ENCODE peak calls at places on chromosomes 3 and 15, in seven cellular contexts. K is ovary; J is tibial artery; U is CD8-positive, alpha-beta T cell; V is H9; S is keratinocyte; P is neural progenitor cell. X is an unnamed sample.

GRCh38 chr3:182818296-182818978 is 25.1 kb downstream of the ATP11B start:
- DNase-seq in K (no peak), J (no peak), U (no peak), V (no peak), S (no peak), P (no peak), X (no peak)

GRCh38 chr15:66503780-66504562 is 684 bp downstream of the RPL4 start:
- DNase-seq in K (no peak), J (no peak), U (no peak), V (no peak), S (no peak), P (no peak), X (no peak)

GRCh38 chr15:50058231-50058630 is 60.8 kb downstream of the ATP8B4 start:
- DNase-seq in K (no peak), J (no peak), U (no peak), V (no peak), S (no peak), P (no peak), X (no peak)

GRCh38 chr3:172258616-172259015 is 189.6 kb downstream of the GHSR start:
- DNase-seq in K (no peak), J (no peak), U (no peak), V (no peak), S (no peak), P (peak), X (no peak)

GRCh38 chr15:51726302-51727073 is 11.0 kb downstream of the LYSMD2 start:
- DNase-seq in K (peak), J (peak), U (peak), V (peak), S (peak), P (peak), X (no peak)

GRCh38 chr15:67303490-67304363 is 49.1 kb downstream of the IQCH start:
- DNase-seq in K (peak), J (no peak), U (no peak), V (no peak), S (no peak), P (peak), X (no peak)

GRCh38 chr3:192904632-192905289 is 12.9 kb downstream of the MB21D2 start:
- DNase-seq in K (no peak), J (no peak), U (no peak), V (no peak), S (no peak), P (no peak), X (no peak)

GRCh38 chr3:125110876-125111480 is 55.2 kb upstream of the HEG1 start:
- DNase-seq in K (no peak), J (no peak), U (no peak), V (no peak), S (no peak), P (no peak), X (no peak)

GRCh38 chr15:59372352-59373211 is at the start of gene MYO1E:
- DNase-seq in K (peak), J (peak), U (peak), V (peak), S (no peak), P (peak), X (no peak)

GRCh38 chr3:57691411-57692133 is 1.3 kb downstream of the DENND6A start:
- DNase-seq in K (peak), J (no peak), U (no peak), V (no peak), S (no peak), P (no peak), X (no peak)

GRCh38 chr3:174232658-174233429 is 626.3 kb upstream of the NAALADL2 start:
- DNase-seq in K (no peak), J (no peak), U (no peak), V (peak), S (no peak), P (no peak), X (no peak)

GRCh38 chr15:36177590-36178281 is 401.7 kb upstream of the CDIN1 start:
- DNase-seq in K (no peak), J (no peak), U (no peak), V (no peak), S (no peak), P (no peak), X (no peak)

GRCh38 chr15:82184776-82185175 is 77.8 kb downstream of the EFL1 start:
- DNase-seq in K (no peak), J (no peak), U (no peak), V (no peak), S (no peak), P (no peak), X (no peak)

GRCh38 chr3:195774917-195775316 is 36.8 kb downstream of the MUC4 start:
- DNase-seq in K (peak), J (no peak), U (no peak), V (peak), S (no peak), P (peak), X (no peak)

GRCh38 chr15:99732711-99733267 is 448 bp downstream of the LYSMD4 start:
- DNase-seq in K (peak), J (peak), U (no peak), V (no peak), S (no peak), P (peak), X (no peak)
- TF ChIP-seq CTCF in K (no peak), J (no peak), U (no peak), V (no peak), S (no peak), P (no peak), X (no peak)

DNA sequence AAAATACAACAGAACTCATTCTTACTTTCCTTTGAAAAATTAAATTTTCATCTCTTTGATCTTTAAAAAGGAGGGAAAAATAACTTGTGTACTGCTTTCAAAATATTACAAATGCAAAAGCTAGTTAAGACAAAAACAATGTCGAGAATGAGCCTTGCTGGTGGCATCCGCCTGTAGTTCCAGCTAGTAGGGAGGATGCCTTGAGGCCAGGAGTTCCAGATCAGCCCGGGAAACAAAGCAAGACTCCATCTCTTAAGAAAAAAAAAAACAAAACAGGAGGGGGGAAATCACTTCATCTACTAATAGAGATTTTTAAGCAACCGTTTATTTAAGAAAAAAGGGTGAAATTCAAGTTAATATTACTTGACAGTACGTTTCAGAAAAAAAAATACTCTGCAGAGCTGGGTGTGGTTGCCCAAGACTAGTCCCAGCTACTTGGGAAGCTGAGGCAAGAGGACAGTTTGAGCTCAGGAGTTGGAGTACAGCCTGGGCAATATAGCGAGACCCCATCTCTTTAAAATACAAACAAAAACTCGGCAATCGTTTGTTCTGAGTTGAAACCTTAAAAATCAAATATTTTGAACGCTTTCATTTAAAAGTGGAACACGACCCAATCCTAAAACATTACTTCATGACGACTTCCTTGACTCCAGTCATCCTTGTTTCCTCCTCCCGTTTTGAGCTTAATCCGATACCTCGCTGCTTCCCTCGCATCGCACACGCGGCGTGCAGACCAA is 1.2 kb downstream of the KPNA1 start:
- DNase-seq in K (no peak), J (no peak), U (no peak), V (no peak), S (no peak), P (peak), X (no peak)
- TF ChIP-seq CTCF in K (no peak), J (no peak), U (no peak), V (no peak), S (no peak), P (no peak), X (no peak)

GRCh38 chr3:30893678-30894325 is 659 bp downstream of the GADL1 start:
- DNase-seq in K (no peak), J (no peak), U (no peak), V (no peak), S (no peak), P (no peak), X (no peak)

GRCh38 chr3:30895329-30895728 is 868 bp upstream of the GADL1 start:
- DNase-seq in K (no peak), J (no peak), U (no peak), V (no peak), S (no peak), P (peak), X (no peak)

GRCh38 chr3:30890907-30891306 is 3.6 kb downstream of the GADL1 start:
- DNase-seq in K (no peak), J (no peak), U (no peak), V (no peak), S (no peak), P (no peak), X (no peak)

DNA sequence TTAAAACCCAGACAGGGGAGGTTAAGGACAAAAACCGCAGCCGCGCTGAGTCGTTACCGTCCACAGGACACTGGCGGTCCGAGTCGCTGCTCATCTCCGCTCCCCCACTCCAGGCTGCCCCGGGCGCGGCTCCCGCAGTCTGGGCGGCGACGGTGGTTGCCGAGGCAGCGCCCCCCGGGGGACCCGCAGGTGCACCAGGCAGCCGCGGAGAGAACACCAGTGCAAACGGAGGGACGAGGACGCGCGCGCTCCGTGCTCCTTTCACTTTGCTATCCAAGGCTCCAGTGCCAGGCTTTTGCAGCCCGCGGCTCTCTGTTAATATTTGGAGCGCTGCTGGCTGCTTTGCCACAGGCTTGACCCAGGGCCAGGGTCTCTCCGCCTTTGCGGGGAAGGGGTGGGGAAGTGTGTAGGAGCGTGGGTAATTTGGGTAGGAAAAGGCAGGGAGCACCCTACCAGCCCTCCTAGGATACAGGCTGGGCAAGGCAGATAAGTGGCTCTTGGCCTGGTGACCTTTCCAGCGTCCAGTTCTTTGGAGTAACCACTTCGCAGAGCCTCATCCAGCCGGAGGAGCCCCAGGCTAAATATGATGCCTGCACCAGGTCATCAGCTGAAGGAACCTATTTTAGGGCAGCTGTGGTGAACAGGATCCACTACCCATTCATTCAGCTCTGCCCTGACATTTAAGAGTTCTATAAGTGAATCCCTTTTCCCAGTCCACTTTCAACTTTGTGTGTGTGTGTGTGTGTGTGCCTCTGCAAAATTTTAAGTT is at the start of gene GADL1:
- DNase-seq in K (peak), J (peak), U (no peak), V (peak), S (no peak), P (peak), X (peak)
- TF ChIP-seq CTCF in K (no peak), J (no peak), U (no peak), V (no peak), S (no peak), P (peak), X (no peak)

GRCh38 chr3:185069583-185070030 is 83.3 kb downstream of the C3orf70 start:
- DNase-seq in K (no peak), J (no peak), U (no peak), V (peak), S (no peak), P (peak), X (no peak)
- TF ChIP-seq CTCF in K (no peak), J (no peak), U (no peak), V (peak), S (no peak), P (peak), X (no peak)

GRCh38 chr15:89444241-89444797 is 52.1 kb downstream of the RHCG start:
- DNase-seq in K (no peak), J (no peak), U (no peak), V (no peak), S (no peak), P (peak), X (no peak)
- TF ChIP-seq CTCF in K (no peak), J (no peak), U (no peak), V (no peak), S (no peak), P (no peak), X (no peak)

DNA sequence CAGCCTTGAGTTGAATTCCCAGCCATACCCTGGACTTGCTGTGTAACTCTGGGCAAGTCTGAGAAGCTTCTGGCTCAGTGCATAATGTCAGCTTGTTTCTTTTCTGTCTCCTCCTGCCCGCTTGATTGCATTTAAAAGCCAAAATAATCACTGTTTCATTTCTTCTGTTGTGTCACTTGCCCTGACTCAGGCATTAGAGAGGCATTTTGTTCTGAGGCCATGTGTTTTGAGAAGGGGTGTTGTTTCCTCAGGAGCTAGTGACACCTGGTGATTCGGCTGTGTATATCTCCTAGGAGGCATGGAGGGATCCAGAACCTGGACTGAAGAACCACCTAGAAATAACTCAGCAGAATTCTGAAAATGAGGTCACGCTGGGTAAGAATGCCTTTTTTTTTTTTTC is 16.0 kb downstream of the WDR73 start:
- DNase-seq in K (no peak), J (no peak), U (no peak), V (peak), S (no peak), P (no peak), X (no peak)
- TF ChIP-seq CTCF in K (no peak), J (no peak), U (no peak), V (peak), S (no peak), P (no peak), X (no peak)